ENCODE peak calls at places on chromosomes 16 and 17, in four cellular contexts. A, E, B and R are unnamed samples. For H3K36me3, the result is how much of the 10 kb centered on the place peaks cover.

GRCh38 chr16:89954462-89954861 is 5.9 kb downstream of the DEF8 start:
- DNase-seq in B (no peak), A (no peak), E (no peak), R (no peak)

GRCh38 chr17:60665602-60666001 is 12.0 kb upstream of the BCAS3 start:
- DNase-seq in B (no peak), A (no peak), E (no peak), R (no peak)

GRCh38 chr16:25143898-25144297 is 32.4 kb downstream of the LCMT1 start:
- DNase-seq in A (no peak), E (no peak), B (no peak), R (no peak)

GRCh38 chr16:75789237-75789636 is 62.9 kb upstream of the CPHXL start:
- DNase-seq in A (no peak), B (no peak), E (no peak), R (no peak)

GRCh38 chr17:75344664-75345063 is 55.4 kb upstream of the SLC25A19 start:
- DNase-seq in E (no peak), B (no peak), A (no peak), R (no peak)

GRCh38 chr17:35299108-35299507 is 56.2 kb downstream of the SLFN5 start:
- DNase-seq in E (no peak), B (no peak), A (no peak), R (no peak)

GRCh38 chr17:30086896-30087295 is 29.7 kb upstream of the NSRP1 start:
- DNase-seq in A (no peak), B (no peak), E (no peak), R (no peak)

GRCh38 chr17:488993-489757 is 136.6 kb upstream of the RPH3AL start:
- DNase-seq in B (no peak), A (peak), E (no peak), R (peak)

GRCh38 chr17:33113281-33114010 is 121.8 kb downstream of the SPACA3 start:
- DNase-seq in E (no peak), B (no peak), A (no peak), R (no peak)

GRCh38 chr17:28612936-28613872 is 781 bp downstream of the RSKR start:
- DNase-seq in E (no peak), A (no peak), B (no peak), R (no peak)

GRCh38 chr17:76900723-76901122 is 32.5 kb downstream of the MGAT5B start:
- DNase-seq in A (no peak), E (no peak), B (no peak), R (no peak)

GRCh38 chr16:55480228-55480655 is 1.2 kb downstream of the MMP2 start:
- DNase-seq in E (peak), B (peak), A (peak), R (no peak)

GRCh38 chr16:23941963-23942564 is 106.3 kb downstream of the PRKCB start:
- DNase-seq in E (no peak), B (no peak), A (no peak), R (no peak)

GRCh38 chr16:25626172-25626571 is 65.6 kb upstream of the HS3ST4 start:
- DNase-seq in A (no peak), B (no peak), E (no peak), R (no peak)

GRCh38 chr17:81879121-81879520 is 8.0 kb upstream of the ARHGDIA start:
- DNase-seq in B (no peak), A (no peak), E (no peak), R (no peak)

GRCh38 chr17:82520041-82520910 is 744 bp downstream of the FOXK2 start:
- DNase-seq in B (no peak), E (no peak), A (no peak), R (peak)

GRCh38 chr17:68906638-68907037 is 48.6 kb downstream of the ABCA8 start:
- DNase-seq in B (no peak), E (no peak), A (no peak), R (no peak)

GRCh38 chr16:65769776-65770438 is 596.6 kb upstream of the CDH5 start:
- DNase-seq in B (no peak), A (no peak), E (no peak), R (no peak)

GRCh38 chr16:86827521-86827920 is 249.2 kb downstream of the FOXL1 start:
- DNase-seq in A (no peak), B (no peak), E (no peak), R (no peak)

GRCh38 chr17:78137392-78138203 is 7.0 kb downstream of the TMC8 start:
- DNase-seq in A (no peak), B (no peak), E (no peak), R (no peak)

GRCh38 chr17:70905796-70906195 is 736.5 kb downstream of the KCNJ2 start:
- DNase-seq in E (peak), B (peak), A (peak), R (no peak)

GRCh38 chr17:17907469-17907868 is 64.7 kb downstream of the TOM1L2 start:
- DNase-seq in E (no peak), A (no peak), B (no peak), R (no peak)

GRCh38 chr17:58413684-58414083 is 3.6 kb downstream of the RNF43 start:
- DNase-seq in B (no peak), E (no peak), A (no peak), R (no peak)

GRCh38 chr16:26263406-26263805 is 571.6 kb downstream of the HS3ST4 start:
- DNase-seq in A (no peak), E (no peak), B (no peak), R (no peak)

GRCh38 chr17:65987988-65988387 is 203.9 kb downstream of the CEP112 start:
- DNase-seq in E (no peak), B (no peak), A (no peak), R (no peak)

GRCh38 chr17:30290696-30291570 is 811 bp downstream of the BLMH start:
- DNase-seq in B (no peak), E (peak), A (peak), R (no peak)

GRCh38 chr17:1617620-1618174 is 10.9 kb downstream of the SLC43A2 start:
- DNase-seq in E (peak), A (peak), B (peak), R (no peak)

GRCh38 chr16:24540575-24541240 is 1.3 kb downstream of the RBBP6 start:
- DNase-seq in A (no peak), E (no peak), B (no peak), R (peak)

GRCh38 chr16:50653633-50654524 is 27.2 kb downstream of the SNX20 start:
- DNase-seq in E (no peak), A (no peak), B (no peak), R (no peak)

GRCh38 chr17:83135692-83136091 is 56.3 kb downstream of the METRNL start:
- DNase-seq in A (no peak), B (peak), E (peak), R (no peak)

GRCh38 chr16:55532227-55532626 is 23.4 kb downstream of the LPCAT2 start:
- DNase-seq in E (no peak), A (no peak), B (no peak), R (no peak)

GRCh38 chr16:82331397-82331796 is 161.4 kb upstream of the MPHOSPH6 start:
- DNase-seq in B (no peak), A (no peak), E (no peak), R (no peak)

GRCh38 chr17:42969006-42969581 is 4.8 kb upstream of the AARSD1 start:
- DNase-seq in A (no peak), B (no peak), E (no peak), R (no peak)

GRCh38 chr17:70307430-70307829 is 138.1 kb downstream of the KCNJ2 start:
- DNase-seq in E (no peak), B (no peak), A (peak), R (no peak)

GRCh38 chr16:5071341-5071680 is 332 bp upstream of the ALG1 start:
- DNase-seq in E (no peak), B (no peak), A (no peak), R (no peak)

GRCh38 chr17:59547131-59547915 is 18.1 kb upstream of the DHX40 start:
- DNase-seq in B (no peak), A (no peak), E (no peak), R (no peak)

GRCh38 chr17:80565347-80566053 is 20.9 kb downstream of the RPTOR start:
- DNase-seq in A (no peak), E (no peak), B (no peak), R (no peak)

GRCh38 chr17:80574496-80574895 is 29.9 kb downstream of the RPTOR start:
- DNase-seq in B (no peak), E (no peak), A (no peak), R (no peak)

GRCh38 chr17:80566054-80566400 is 21.4 kb downstream of the RPTOR start:
- DNase-seq in A (no peak), B (no peak), E (no peak), R (no peak)

GRCh38 chr17:80568246-80568645 is 23.6 kb downstream of the RPTOR start:
- DNase-seq in E (no peak), B (no peak), A (no peak), R (no peak)

GRCh38 chr17:80569936-80570335 is 25.3 kb downstream of the RPTOR start:
- DNase-seq in B (no peak), A (no peak), E (no peak), R (no peak)
- H3K36me3 ChIP-seq in B (under half), A (under half), E (under half), R (under half)

GRCh38 chr17:38967290-38967738 is at the start of gene FBXO47:
- DNase-seq in E (peak), B (peak), A (peak), R (peak)
- TF ChIP-seq CTCF in E (peak), B (no peak), A (peak), R (no peak)

GRCh38 chr17:50278526-50279180 is 4.4 kb downstream of the TMEM92 start:
- DNase-seq in E (no peak), A (no peak), B (no peak), R (no peak)
- H3K36me3 ChIP-seq in E (under half), A (under half), B (under half), R (under half)

DNA sequence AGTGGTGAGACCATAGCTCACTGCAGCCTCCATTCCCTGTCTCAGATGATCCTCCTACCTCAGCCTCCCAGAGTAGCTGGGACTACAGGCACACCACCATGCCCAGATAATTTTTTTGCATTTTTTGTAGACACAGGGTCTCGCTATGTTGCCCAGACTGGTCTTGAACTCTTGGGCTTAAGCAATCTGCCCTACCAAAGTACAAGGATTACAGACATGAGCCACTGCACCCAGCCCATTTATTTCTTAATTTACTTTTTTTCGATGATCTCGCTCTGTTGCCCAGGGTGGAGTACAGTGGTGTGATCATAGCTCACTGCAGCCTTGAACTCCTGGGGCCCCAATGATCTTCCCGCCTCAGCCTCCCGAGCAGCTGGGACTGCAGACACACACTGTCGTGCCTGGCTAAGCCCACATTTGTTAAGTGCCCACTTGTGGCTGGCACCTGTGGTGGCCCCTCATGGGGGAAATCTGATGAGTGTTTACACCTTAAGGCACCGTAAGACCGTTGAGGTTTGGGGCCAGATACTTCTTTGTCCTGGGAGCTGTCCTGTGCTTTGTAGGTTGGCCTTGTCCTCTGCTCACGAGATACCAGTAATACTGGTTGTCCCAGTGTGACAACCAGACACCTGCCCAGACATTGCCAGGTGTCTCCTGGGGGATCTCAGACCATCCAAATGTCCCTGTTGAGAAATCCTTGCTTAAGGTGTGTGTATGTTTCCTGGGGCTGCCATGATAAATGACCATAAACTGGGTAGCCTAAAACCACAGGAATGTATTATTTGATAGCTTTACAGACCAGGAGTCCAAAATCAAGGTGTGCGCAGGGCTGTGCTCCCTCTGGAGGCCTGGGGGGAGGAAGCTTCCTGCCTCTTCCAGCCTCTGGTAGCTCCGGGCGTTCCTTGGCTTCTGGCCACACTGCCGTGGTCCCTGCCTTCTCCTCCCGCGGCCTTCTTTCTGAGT is 141.4 kb upstream of the GSE1 start:
- DNase-seq in B (no peak), E (no peak), A (no peak), R (no peak)
- TF ChIP-seq CTCF in B (no peak), E (no peak), A (no peak), R (no peak)

DNA sequence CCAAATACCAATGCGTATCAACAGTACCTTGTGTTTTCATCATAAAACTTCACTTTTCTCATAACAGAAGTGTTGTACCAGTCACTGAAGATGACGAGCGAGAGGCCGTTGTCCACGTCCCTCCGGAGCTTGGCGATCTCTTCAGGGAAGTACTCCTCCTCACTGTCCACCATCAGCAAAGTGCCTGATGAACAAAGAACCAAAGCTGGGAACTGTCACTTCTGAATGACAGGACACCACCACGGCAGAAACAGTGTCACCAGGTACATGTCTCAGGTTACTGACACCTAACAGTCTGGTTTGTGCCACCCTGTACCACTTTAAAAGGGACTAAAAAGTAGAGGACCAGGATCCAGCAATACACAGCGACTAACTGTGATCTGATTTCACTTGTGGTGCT is 25.0 kb upstream of the SLC38A8 start:
- DNase-seq in E (no peak), A (no peak), B (no peak), R (no peak)
- H3K36me3 ChIP-seq in E (under half), A (half or more), B (half or more), R (under half)

GRCh38 chr17:57110152-57110542 is 25.1 kb downstream of the AKAP1 start:
- DNase-seq in E (peak), A (peak), B (no peak), R (no peak)

GRCh38 chr17:57108656-57109392 is 23.8 kb downstream of the AKAP1 start:
- DNase-seq in E (no peak), B (no peak), A (peak), R (no peak)

GRCh38 chr17:57110579-57111367 is 25.7 kb downstream of the AKAP1 start:
- DNase-seq in B (no peak), E (no peak), A (peak), R (no peak)

GRCh38 chr17:57111386-57111785 is 26.3 kb downstream of the AKAP1 start:
- DNase-seq in B (no peak), A (no peak), E (no peak), R (no peak)

GRCh38 chr17:57109393-57110151 is 24.5 kb downstream of the AKAP1 start:
- DNase-seq in B (no peak), E (no peak), A (peak), R (no peak)
- TF ChIP-seq CTCF in B (no peak), E (no peak), A (peak), R (no peak)

DNA sequence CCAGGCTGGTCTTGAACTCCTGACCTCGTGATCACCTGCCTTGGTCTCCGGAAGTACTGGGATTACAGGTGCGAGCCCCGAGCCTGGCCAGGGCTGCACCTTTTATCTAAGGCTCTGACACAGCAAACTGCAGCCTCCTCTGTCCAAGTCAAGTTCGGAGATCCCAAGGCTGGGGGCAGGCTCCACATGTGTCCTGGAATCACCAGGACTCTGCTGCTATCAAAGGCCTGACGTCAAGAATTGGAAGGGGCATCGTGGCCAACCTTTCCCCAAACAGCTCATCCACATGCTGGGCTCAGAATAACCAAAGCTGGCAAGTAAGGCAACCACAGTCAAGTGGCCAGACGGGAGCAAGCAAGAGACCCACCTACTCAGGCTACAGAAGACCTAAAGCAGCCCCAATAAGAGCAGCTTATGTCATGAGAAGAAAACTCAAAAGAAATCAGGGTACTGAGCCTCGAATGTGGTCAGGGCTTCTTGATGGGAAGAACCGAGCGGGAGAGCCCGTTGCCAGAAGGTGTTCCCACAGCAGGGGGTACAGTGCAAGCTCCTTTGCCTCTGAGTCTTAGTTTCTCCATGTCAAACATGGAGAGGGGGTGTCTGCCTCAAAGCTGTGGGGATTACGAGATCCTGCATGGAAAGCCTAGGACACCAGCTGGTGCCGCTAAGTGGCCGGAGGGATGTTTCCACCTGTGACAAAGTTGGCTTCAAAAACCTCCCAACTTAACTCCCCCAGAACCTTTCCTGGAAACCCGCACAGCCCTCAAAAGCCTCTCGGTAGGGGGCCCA is 7.9 kb downstream of the MYBBP1A start:
- DNase-seq in A (no peak), B (no peak), E (no peak), R (no peak)
- H3K36me3 ChIP-seq in A (half or more), B (half or more), E (under half), R (half or more)

GRCh38 chr17:7825206-7825980 is 8.6 kb upstream of the KDM6B start:
- DNase-seq in E (no peak), B (no peak), A (no peak), R (no peak)
- TF ChIP-seq CTCF in E (no peak), B (no peak), A (no peak), R (no peak)

GRCh38 chr17:2695243-2695960 is 16.2 kb downstream of the CLUH start:
- DNase-seq in A (no peak), E (no peak), B (no peak), R (no peak)

GRCh38 chr17:2694381-2695242 is 17.0 kb downstream of the CLUH start:
- DNase-seq in E (peak), B (no peak), A (peak), R (no peak)

GRCh38 chr17:2692781-2693135 is 18.8 kb downstream of the CLUH start:
- DNase-seq in B (no peak), A (peak), E (no peak), R (no peak)

GRCh38 chr17:2691965-2692780 is 19.4 kb downstream of the CLUH start:
- DNase-seq in E (no peak), A (peak), B (no peak), R (no peak)

GRCh38 chr17:2693561-2694380 is 17.8 kb downstream of the CLUH start:
- DNase-seq in E (peak), A (peak), B (no peak), R (no peak)
- H3K36me3 ChIP-seq in E (under half), A (half or more), B (half or more), R (under half)